ENCODE peak calls at places on chromosomes 2 and 18, in four cellular contexts. One of them, this sample, is unnamed.

GRCh38 chr2:215624423-215624829 is 188.6 kb upstream of the FN1 start:
- DNase-seq in endodermal cell: no peak
- DNase-seq in cardiac muscle cell: no peak
- DNase-seq in tibial artery: peak; percentile 83
- DNase-seq in this sample: no peak

GRCh38 chr2:6828299-6828584 is 37.5 kb downstream of the CMPK2 start:
- DNase-seq in endodermal cell: no peak
- DNase-seq in cardiac muscle cell: no peak
- DNase-seq in tibial artery: no peak
- DNase-seq in this sample: no peak

GRCh38 chr18:75244336-75244735 is 33.7 kb downstream of the TSHZ1 start:
- DNase-seq in endodermal cell: peak; percentile 83
- DNase-seq in cardiac muscle cell: peak; percentile 32
- DNase-seq in tibial artery: no peak
- DNase-seq in this sample: peak; percentile 28

GRCh38 chr2:1460851-1461418 is 47.7 kb downstream of the TPO start:
- DNase-seq in endodermal cell: no peak
- DNase-seq in cardiac muscle cell: no peak
- DNase-seq in tibial artery: no peak
- DNase-seq in this sample: no peak

GRCh38 chr18:49685231-49685942 is 123.5 kb downstream of the LIPG start:
- DNase-seq in endodermal cell: no peak
- DNase-seq in cardiac muscle cell: no peak
- DNase-seq in tibial artery: no peak
- DNase-seq in this sample: no peak

GRCh38 chr2:239055756-239056493 is 208.0 kb downstream of the TWIST2 start:
- DNase-seq in endodermal cell: no peak
- DNase-seq in cardiac muscle cell: no peak
- DNase-seq in tibial artery: no peak
- DNase-seq in this sample: no peak

GRCh38 chr2:215382011-215382410 is 53.9 kb downstream of the FN1 start:
- DNase-seq in endodermal cell: no peak
- DNase-seq in cardiac muscle cell: no peak
- DNase-seq in tibial artery: no peak
- DNase-seq in this sample: no peak

GRCh38 chr2:47941936-47942335 is 35.6 kb upstream of the FBXO11 start:
- DNase-seq in endodermal cell: no peak
- DNase-seq in cardiac muscle cell: no peak
- DNase-seq in tibial artery: no peak
- DNase-seq in this sample: no peak

GRCh38 chr2:21281876-21282514 is 158.2 kb downstream of the TDRD15 start:
- DNase-seq in endodermal cell: no peak
- DNase-seq in cardiac muscle cell: peak; percentile 31
- DNase-seq in tibial artery: no peak
- DNase-seq in this sample: no peak
- H3K27ac ChIP-seq in endodermal cell: peak overlapping the region; percentile 52
- H3K27ac ChIP-seq in cardiac muscle cell: peak overlapping the region; percentile 93
- H3K27ac ChIP-seq in tibial artery: no peak overlapping the region
- H3K27ac ChIP-seq in this sample: no peak overlapping the region

GRCh38 chr2:80547344-80547743 is 242.8 kb upstream of the LRRTM1 start:
- DNase-seq in endodermal cell: no peak
- DNase-seq in cardiac muscle cell: no peak
- DNase-seq in tibial artery: no peak
- DNase-seq in this sample: no peak
- H3K27ac ChIP-seq in endodermal cell: no peak overlapping the region
- H3K27ac ChIP-seq in cardiac muscle cell: no peak overlapping the region
- H3K27ac ChIP-seq in tibial artery: no peak overlapping the region
- H3K27ac ChIP-seq in this sample: no peak overlapping the region

GRCh38 chr2:196639180-196640030 is at the start of gene CCDC150:
- DNase-seq in endodermal cell: peak; percentile 98
- DNase-seq in cardiac muscle cell: peak; percentile 96
- DNase-seq in tibial artery: peak; percentile 94
- DNase-seq in this sample: peak; percentile 93
- H3K27ac ChIP-seq in endodermal cell: peak within 1 kb of the TSS; percentile 48
- H3K27ac ChIP-seq in cardiac muscle cell: peak within 1 kb of the TSS; percentile 35
- H3K27ac ChIP-seq in tibial artery: peak within 1 kb of the TSS; percentile 38
- H3K27ac ChIP-seq in this sample: no peak within 1 kb of the TSS

GRCh38 chr18:46388295-46388694 is 268.7 kb downstream of the LOXHD1 start:
- DNase-seq in endodermal cell: no peak
- DNase-seq in cardiac muscle cell: no peak
- DNase-seq in tibial artery: no peak
- DNase-seq in this sample: no peak
- H3K27ac ChIP-seq in endodermal cell: peak overlapping the region; percentile 3
- H3K27ac ChIP-seq in cardiac muscle cell: no peak overlapping the region
- H3K27ac ChIP-seq in tibial artery: peak overlapping the region; percentile 50
- H3K27ac ChIP-seq in this sample: no peak overlapping the region

DNA sequence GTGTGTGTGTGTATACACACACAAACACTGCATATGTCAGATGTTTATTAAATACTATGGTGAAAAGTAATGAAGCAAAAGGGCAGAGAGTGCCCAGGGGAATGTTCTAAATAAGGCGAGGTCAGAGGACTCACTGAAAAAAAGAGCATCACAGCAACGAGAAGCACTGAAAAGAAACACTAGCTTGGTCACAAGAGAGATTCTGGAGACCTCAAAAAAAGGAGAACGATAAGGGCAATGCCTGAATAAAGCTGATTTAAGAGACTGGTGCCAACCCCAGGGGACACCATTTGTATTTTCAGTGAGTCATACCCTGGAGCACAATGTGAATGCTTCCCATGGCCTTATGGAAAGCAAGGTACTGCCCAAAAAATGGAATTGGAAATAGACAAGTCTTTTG is 14.5 kb downstream of the SLC40A1 start:
- DNase-seq in endodermal cell: no peak
- DNase-seq in cardiac muscle cell: no peak
- DNase-seq in tibial artery: peak; percentile 75
- DNase-seq in this sample: no peak
- H3K27ac ChIP-seq in endodermal cell: no peak overlapping the region
- H3K27ac ChIP-seq in cardiac muscle cell: no peak overlapping the region
- H3K27ac ChIP-seq in tibial artery: peak overlapping the region; percentile 79
- H3K27ac ChIP-seq in this sample: peak overlapping the region; percentile 40